ENCODE peak calls at places on chromosome X, in ten cellular contexts. E, V, P, Q, I, C, G, B, O and J are unnamed samples.

GRCh38 chrX:110665636-110666035 is 130.0 kb downstream of the CHRDL1 start:
- DNase-seq in G (peak), Q (no peak), C (peak), I (peak), V (no peak), B (peak), P (no peak), E (peak), O (peak), J (no peak)

GRCh38 chrX:9907645-9908387 is 59.3 kb upstream of the CLDN34 start:
- DNase-seq in P (no peak), Q (no peak), B (no peak), I (peak), G (peak), C (peak), O (no peak), E (peak), V (no peak), J (no peak)

GRCh38 chrX:124540474-124540873 is 194.1 kb downstream of the SH2D1A start:
- DNase-seq in P (no peak), G (no peak), Q (no peak), I (no peak), E (no peak), C (no peak), B (no peak), V (no peak), O (no peak), J (no peak)

GRCh38 chrX:48664156-48664555 is 19.4 kb upstream of the WAS start:
- DNase-seq in V (no peak), O (no peak), C (no peak), I (no peak), E (no peak), B (no peak), P (no peak), Q (no peak), G (no peak), J (no peak)

GRCh38 chrX:42948723-42949122 is 170.8 kb upstream of the PPP1R2C start:
- DNase-seq in E (no peak), Q (no peak), O (no peak), B (no peak), C (no peak), G (no peak), V (no peak), P (no peak), I (no peak), J (no peak)

GRCh38 chrX:23841847-23842522 is 59.0 kb downstream of the SAT1 start:
- DNase-seq in P (no peak), C (no peak), G (no peak), O (no peak), Q (no peak), B (no peak), V (no peak), I (no peak), E (no peak), J (no peak)

GRCh38 chrX:11381464-11381863 is 88.3 kb downstream of the AMELX start:
- DNase-seq in O (peak), V (no peak), B (no peak), I (peak), P (no peak), G (no peak), Q (no peak), C (peak), E (peak), J (peak)

GRCh38 chrX:68832101-68832416 is 3.2 kb downstream of the EFNB1 start:
- DNase-seq in B (peak), V (peak), Q (no peak), O (no peak), P (no peak), G (no peak), I (peak), C (peak), E (peak), J (no peak)

GRCh38 chrX:88604433-88605221 is 142.4 kb upstream of the CPXCR1 start:
- DNase-seq in V (no peak), E (no peak), Q (no peak), G (no peak), O (no peak), B (no peak), P (no peak), C (no peak), I (no peak), J (peak)

GRCh38 chrX:151396042-151396826 is 772 bp upstream of the VMA21 start:
- DNase-seq in B (peak), G (peak), V (no peak), O (no peak), C (peak), P (peak), E (peak), I (peak), Q (no peak), J (peak)

GRCh38 chrX:11589573-11590110 is 76.1 kb downstream of the ARHGAP6 start:
- DNase-seq in O (no peak), P (no peak), B (no peak), I (no peak), Q (no peak), G (no peak), E (no peak), V (no peak), C (no peak), J (no peak)

GRCh38 chrX:7987160-7987992 is 60.2 kb upstream of the PNPLA4 start:
- DNase-seq in I (peak), B (no peak), C (peak), E (no peak), Q (no peak), O (no peak), P (no peak), V (no peak), G (no peak), J (no peak)